ENCODE peak calls at places on chromosomes 11 and 22, in seven cellular contexts. F is NCI-H1105 treated with DMSO at 0.1 percent for 48 hours; Q is hypothalamus; Y is KG1; Z is EL; E is activated CD8-positive, alpha-beta memory T cell treated with anti-CD3 and anti-CD28 coated beads for 24 hours; N is renal cortical epithelial cell. A is an unnamed sample.

GRCh38 chr11:122584670-122585069 is 70.9 kb upstream of the UBASH3B start:
- DNase-seq in Y (no peak), N (no peak), F (no peak), Z (peak; percentile 38), Q (no peak), E (no peak), A (no peak)

GRCh38 chr11:11028017-11028692 is 170.3 kb upstream of the ZBED5 start:
- DNase-seq in N (peak; percentile 45), Q (peak; percentile 4), Z (peak; percentile 64), Y (peak; percentile 32), F (peak; percentile 63), E (peak; percentile 86), A (peak; percentile 64)

GRCh38 chr22:24424901-24425775 is 2.3 kb upstream of the ADORA2A start:
- DNase-seq in N (no peak), Y (no peak), Z (no peak), F (no peak), E (no peak), Q (no peak), A (no peak)

GRCh38 chr11:118873804-118874203 is 9.9 kb upstream of the CXCR5 start:
- DNase-seq in N (no peak), Y (no peak), F (no peak), Q (no peak), E (no peak), Z (no peak), A (no peak)

GRCh38 chr22:46509416-46510089 is 27.9 kb downstream of the CELSR1 start:
- DNase-seq in E (no peak), Z (no peak), F (no peak), Q (no peak), N (no peak), Y (no peak), A (no peak)

GRCh38 chr11:68536706-68537105 is 76.2 kb downstream of the PPP6R3 start:
- DNase-seq in Z (no peak), Y (no peak), Q (no peak), E (no peak), F (no peak), N (no peak), A (no peak)

GRCh38 chr11:83006877-83007330 is 64.8 kb downstream of the RAB30 start:
- DNase-seq in Q (no peak), E (no peak), Z (no peak), Y (no peak), F (peak; percentile 14), N (no peak), A (no peak)

GRCh38 chr22:22431271-22432220 is 77.0 kb downstream of the ZNF280B start:
- DNase-seq in N (peak; percentile 31), Y (peak; percentile 6), Z (peak; percentile 49), Q (no peak), F (peak; percentile 27), E (peak; percentile 82), A (peak; percentile 61)

GRCh38 chr11:63802637-63803414 is 10.4 kb upstream of the SPINDOC start:
- DNase-seq in Y (no peak), Q (no peak), E (no peak), F (no peak), N (peak; percentile 92), Z (peak; percentile 54), A (no peak)

GRCh38 chr11:28461846-28462245 is 353.7 kb downstream of the METTL15 start:
- DNase-seq in F (no peak), Z (peak; percentile 32), E (no peak), Q (no peak), Y (no peak), N (no peak), A (no peak)

GRCh38 chr11:62928011-62928410 is 6.8 kb upstream of the CHRM1 start:
- DNase-seq in E (no peak), F (no peak), Q (no peak), Z (no peak), N (no peak), Y (no peak), A (no peak)

GRCh38 chr11:111765320-111765983 is 737 bp downstream of the PPP2R1B start:
- DNase-seq in Q (no peak), N (no peak), E (no peak), F (peak; percentile 16), Z (peak; percentile 13), Y (no peak), A (no peak)

GRCh38 chr22:23403152-23403719 is 176.9 kb downstream of the IGLL1 start:
- DNase-seq in E (no peak), F (no peak), Q (no peak), Y (no peak), Z (no peak), N (no peak), A (no peak)

GRCh38 chr22:35930933-35931332 is 97.7 kb downstream of the RBFOX2 start:
- DNase-seq in Z (peak; percentile 69), E (no peak), Y (peak; percentile 9), Q (no peak), F (peak; percentile 61), N (peak; percentile 83), A (peak; percentile 70)

GRCh38 chr11:46237248-46238077 is 40.0 kb upstream of the CREB3L1 start:
- DNase-seq in E (peak; percentile 84), Q (no peak), Z (peak; percentile 97), F (no peak), Y (no peak), N (peak; percentile 87), A (peak; percentile 79)

GRCh38 chr22:42145175-42145574 is 14.6 kb upstream of the CYP2D6 start:
- DNase-seq in F (no peak), Y (no peak), Q (no peak), Z (no peak), N (no peak), E (no peak), A (no peak)

GRCh38 chr22:20488946-20489345 is 6.6 kb downstream of the KLHL22 start:
- DNase-seq in Z (no peak), Y (no peak), E (no peak), N (no peak), F (no peak), Q (no peak), A (no peak)

GRCh38 chr22:27717094-27717493 is 84.5 kb downstream of the MN1 start:
- DNase-seq in N (no peak), F (no peak), Q (no peak), Y (no peak), E (no peak), Z (no peak), A (no peak)

GRCh38 chr11:44726278-44727113 is at the start of gene TSPAN18:
- DNase-seq in E (peak; percentile 73), F (no peak), Y (no peak), N (no peak), Z (no peak), Q (no peak), A (no peak)

GRCh38 chr11:118608268-118609214 is 1.1 kb downstream of the PHLDB1 start:
- DNase-seq in Q (peak; percentile 71), Z (peak; percentile 83), F (no peak), Y (no peak), E (peak; percentile 84), N (no peak), A (no peak)

GRCh38 chr11:106642331-106642730 is 375.9 kb downstream of the GUCY1A2 start:
- DNase-seq in E (no peak), F (no peak), Z (peak; percentile 17), Q (no peak), N (no peak), Y (no peak), A (no peak)

GRCh38 chr11:5204787-5205186 is 4.3 kb upstream of the OR51V1 start:
- DNase-seq in N (peak; percentile 73), Y (no peak), E (no peak), Q (no peak), Z (peak; percentile 74), F (peak; percentile 16), A (no peak)

GRCh38 chr22:33401291-33401690 is 343.1 kb upstream of the SYN3 start:
- DNase-seq in F (no peak), Z (no peak), N (peak; percentile 79), Q (no peak), Y (no peak), E (no peak), A (no peak)

GRCh38 chr11:96306933-96307747 is 35.9 kb downstream of the MAML2 start:
- DNase-seq in N (peak; percentile 100), E (no peak), Y (no peak), Z (peak; percentile 99), F (peak; percentile 92), Q (no peak), A (no peak)

GRCh38 chr22:29702931-29703594 is 16.7 kb upstream of the CABP7 start:
- DNase-seq in N (no peak), Y (no peak), F (no peak), Q (no peak), E (no peak), Z (no peak), A (no peak)

GRCh38 chr11:69251639-69252493 is 42.1 kb upstream of the MYEOV start:
- DNase-seq in N (no peak), Q (no peak), Z (no peak), E (no peak), F (no peak), Y (no peak), A (no peak)

GRCh38 chr11:83852012-83852411 is 565.8 kb upstream of the CCDC90B start:
- DNase-seq in E (no peak), N (no peak), F (no peak), Q (no peak), Y (no peak), Z (no peak), A (no peak)

GRCh38 chr11:66371627-66372415 is at the start of gene SLC29A2:
- DNase-seq in E (peak; percentile 92), Z (no peak), Q (no peak), F (peak; percentile 90), Y (peak; percentile 85), N (peak; percentile 31), A (peak; percentile 65)

GRCh38 chr22:24973867-24974266 is 21.4 kb downstream of the KIAA1671 start:
- DNase-seq in Z (no peak), F (no peak), N (no peak), Y (no peak), E (no peak), Q (no peak), A (no peak)

GRCh38 chr11:12079726-12080556 is 30.4 kb upstream of the MICAL2 start:
- DNase-seq in N (peak; percentile 100), Q (no peak), Y (no peak), E (no peak), F (no peak), Z (peak; percentile 98), A (no peak)